ENCODE peak calls at places on chromosomes 6 and 20, in six cellular contexts. T is PC-3, Z is hepatocyte, W is GM23248, O is OCI-LY7, F is SK-N-SH. M is an unnamed sample. For H3K9me3, the result is how much of the 10 kb centered on the place peaks cover.

GRCh38 chr6:151082079-151082478 is 157.7 kb upstream of the AKAP12 start:
- DNase-seq in T (peak), Z (no peak), W (no peak), O (no peak), F (no peak), M (no peak)

GRCh38 chr6:132537977-132538376 is at the start of gene TAAR9:
- DNase-seq in T (no peak), Z (no peak), W (no peak), O (no peak), F (no peak), M (no peak)

GRCh38 chr6:137283940-137284910 is 65.0 kb upstream of the IFNGR1 start:
- DNase-seq in T (peak), Z (no peak), W (no peak), O (no peak), F (no peak), M (peak)

GRCh38 chr6:132257561-132257960 is 143.7 kb downstream of the MOXD1 start:
- DNase-seq in T (no peak), Z (peak), W (peak), O (no peak), F (no peak), M (no peak)

GRCh38 chr6:16334671-16335070 is 96.3 kb downstream of the GMPR start:
- DNase-seq in T (peak), Z (peak), W (peak), O (no peak), F (no peak), M (no peak)

GRCh38 chr20:37362821-37363220 is 16.9 kb downstream of the SRC start:
- DNase-seq in T (no peak), Z (no peak), W (no peak), O (no peak), F (no peak), M (no peak)

GRCh38 chr20:24828992-24829648 is 119.9 kb upstream of the CST7 start:
- DNase-seq in T (no peak), Z (no peak), W (no peak), O (no peak), F (no peak), M (no peak)

GRCh38 chr6:4472953-4473642 is 303.1 kb upstream of the CDYL start:
- DNase-seq in T (no peak), Z (no peak), W (no peak), O (no peak), F (no peak), M (no peak)

GRCh38 chr6:13212096-13212495 is 116.2 kb downstream of the TBC1D7 start:
- DNase-seq in T (no peak), Z (no peak), W (no peak), O (no peak), F (no peak), M (no peak)

GRCh38 chr6:44049989-44050871 is 77.0 kb downstream of the MRPL14 start:
- DNase-seq in T (peak), Z (no peak), W (peak), O (no peak), F (no peak), M (no peak)

GRCh38 chr20:36549942-36550796 is 8.8 kb downstream of the MYL9 start:
- DNase-seq in T (no peak), Z (no peak), W (no peak), O (no peak), F (no peak), M (no peak)

GRCh38 chr6:166770216-166771116 is 143.4 kb upstream of the RPS6KA2 start:
- DNase-seq in T (peak), Z (no peak), W (peak), O (no peak), F (peak), M (no peak)

GRCh38 chr6:85866373-85866740 is 223.7 kb upstream of the SYNCRIP start:
- DNase-seq in T (no peak), Z (no peak), W (peak), O (no peak), F (no peak), M (no peak)

GRCh38 chr6:161171207-161171606 is 102.7 kb downstream of the AGPAT4 start:
- DNase-seq in T (no peak), Z (no peak), W (no peak), O (no peak), F (no peak), M (no peak)

GRCh38 chr20:63416631-63417030 is 55.5 kb upstream of the CHRNA4 start:
- DNase-seq in T (no peak), Z (no peak), W (no peak), O (no peak), F (peak), M (no peak)

GRCh38 chr6:88301888-88302768 is 136.0 kb upstream of the CNR1 start:
- DNase-seq in T (no peak), Z (peak), W (no peak), O (no peak), F (no peak), M (no peak)

GRCh38 chr6:10968776-10969175 is 75.3 kb downstream of the ELOVL2 start:
- DNase-seq in T (no peak), Z (no peak), W (peak), O (no peak), F (no peak), M (no peak)

GRCh38 chr6:124881898-124882579 is 80.2 kb upstream of the RNF217 start:
- DNase-seq in T (peak), Z (no peak), W (peak), O (no peak), F (no peak), M (no peak)

GRCh38 chr20:24432057-24432456 is 37.4 kb upstream of the SYNDIG1 start:
- DNase-seq in T (no peak), Z (peak), W (no peak), O (no peak), F (no peak), M (no peak)

GRCh38 chr6:146029573-146030184 is 817 bp downstream of the GRM1 start:
- DNase-seq in T (no peak), Z (no peak), W (no peak), O (no peak), F (peak), M (no peak)

GRCh38 chr6:148324297-148325007 is 18.2 kb upstream of the SASH1 start:
- DNase-seq in T (peak), Z (no peak), W (peak), O (no peak), F (no peak), M (no peak)

GRCh38 chr6:51854876-51855275 is 232.5 kb downstream of the PKHD1 start:
- DNase-seq in T (no peak), Z (no peak), W (no peak), O (no peak), F (no peak), M (no peak)

GRCh38 chr6:25138024-25138696 is 141.0 kb upstream of the CARMIL1 start:
- DNase-seq in T (peak), Z (peak), W (peak), O (peak), F (peak), M (peak)

GRCh38 chr6:42140756-42141602 is 1.4 kb downstream of the C6orf132 start:
- DNase-seq in T (no peak), Z (no peak), W (peak), O (no peak), F (peak), M (no peak)

GRCh38 chr6:134529921-134530320 is 212.0 kb upstream of the SGK1 start:
- DNase-seq in T (peak), Z (peak), W (peak), O (no peak), F (no peak), M (no peak)

GRCh38 chr6:15569035-15569995 is 93.5 kb downstream of the DTNBP1 start:
- DNase-seq in T (no peak), Z (no peak), W (no peak), O (no peak), F (no peak), M (no peak)

GRCh38 chr6:169409742-169410312 is 156.2 kb upstream of the THBS2 start:
- DNase-seq in T (no peak), Z (no peak), W (no peak), O (no peak), F (no peak), M (no peak)

GRCh38 chr6:163500105-163500504 is 85.6 kb downstream of the QKI start:
- DNase-seq in T (no peak), Z (no peak), W (no peak), O (no peak), F (no peak), M (no peak)
- H3K9me3 ChIP-seq in T (under half), Z (under half), W (under half), O (under half), F (under half), M (under half)

GRCh38 chr6:46014511-46015118 is 1.0 kb downstream of the CLIC5 start:
- DNase-seq in T (no peak), Z (peak), W (no peak), O (no peak), F (no peak), M (no peak)

GRCh38 chr6:46014054-46014453 is 1.6 kb downstream of the CLIC5 start:
- DNase-seq in T (no peak), Z (no peak), W (no peak), O (no peak), F (no peak), M (no peak)

GRCh38 chr6:46011241-46012085 is 4.2 kb downstream of the CLIC5 start:
- DNase-seq in T (no peak), Z (peak), W (no peak), O (no peak), F (no peak), M (peak)

GRCh38 chr6:46015119-46015968 is at the start of gene CLIC5:
- DNase-seq in T (no peak), Z (peak), W (no peak), O (no peak), F (peak), M (peak)

GRCh38 chr6:46013639-46014038 is 2.0 kb downstream of the CLIC5 start:
- DNase-seq in T (no peak), Z (no peak), W (no peak), O (no peak), F (no peak), M (no peak)
- TF ChIP-seq EZH2phosphoT487 in T (no peak), Z (no peak), W (no peak), O (no peak), F (no peak), M (no peak)

GRCh38 chr6:30287139-30287538 is 39.6 kb upstream of the TRIM39 start:
- DNase-seq in T (no peak), Z (no peak), W (no peak), O (no peak), F (no peak), M (no peak)

GRCh38 chr6:30283761-30284160 is 43.0 kb upstream of the TRIM39 start:
- DNase-seq in T (no peak), Z (no peak), W (no peak), O (no peak), F (no peak), M (no peak)

GRCh38 chr6:30282522-30282921 is 44.2 kb upstream of the TRIM39 start:
- DNase-seq in T (no peak), Z (no peak), W (no peak), O (no peak), F (no peak), M (no peak)
- H3K9me3 ChIP-seq in T (under half), Z (half or more), W (under half), O (half or more), F (under half), M (under half)

DNA sequence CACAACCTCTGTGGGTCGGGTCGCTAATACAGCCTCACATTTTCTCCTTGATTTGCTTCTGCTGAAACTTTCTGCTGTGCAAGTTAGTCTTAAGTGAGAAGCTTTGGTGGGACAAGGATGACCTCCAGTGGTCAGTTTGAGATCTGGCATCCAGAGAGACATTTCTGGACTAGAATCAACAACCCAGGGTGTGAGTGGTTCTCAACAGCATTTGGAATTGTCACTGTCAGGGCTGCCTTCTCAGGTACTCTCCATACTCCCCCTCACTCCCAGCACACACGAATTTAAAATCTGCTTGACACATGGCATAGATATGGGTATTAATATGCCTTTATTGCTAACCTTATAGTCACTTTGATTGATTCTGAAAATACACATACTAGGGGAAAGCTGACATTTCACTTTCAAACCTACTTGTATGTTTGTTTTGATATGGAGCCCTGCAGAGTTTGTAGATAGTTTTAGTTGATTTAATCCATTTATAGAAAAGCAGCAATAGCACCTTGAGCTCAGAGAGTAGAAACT is 13.2 kb downstream of the OTOR start:
- DNase-seq in T (peak), Z (peak), W (peak), O (peak), F (peak), M (peak)
- TF ChIP-seq EZH2phosphoT487 in T (no peak), Z (no peak), W (no peak), O (no peak), F (no peak), M (no peak)

M was measured in MM.1S.